ENCODE peak calls at places on chromosome 10, in ten cellular contexts. F is psoas muscle; R is naive thymus-derived CD4-positive, alpha-beta T cell; T is GM12865; B is MM.1S; P is fibroblast of pulmonary artery; E is heart right ventricle; I is spleen; Z is right cardiac atrium; L is PC-3. M is an unnamed sample.

GRCh38 chr10:113073549-113074189 is 123.6 kb downstream of the TCF7L2 start:
- DNase-seq in T (no peak), E (peak; percentile 54), B (no peak), P (peak; percentile 96), R (no peak), F (peak; percentile 83), Z (peak; percentile 87), I (peak; percentile 53), L (peak; percentile 92), M (no peak)

GRCh38 chr10:118062798-118063238 is 16.1 kb upstream of the RAB11FIP2 start:
- DNase-seq in Z (no peak), F (no peak), I (no peak), E (no peak), T (no peak), P (no peak), R (no peak), B (no peak), L (no peak), M (no peak)

GRCh38 chr10:103789771-103790201 is 65.6 kb downstream of the SH3PXD2A start:
- DNase-seq in Z (no peak), F (no peak), P (no peak), E (no peak), B (no peak), R (no peak), I (no peak), T (no peak), L (peak; percentile 50), M (no peak)

GRCh38 chr10:116371737-116372136 is 47.5 kb downstream of the CCDC172 start:
- DNase-seq in R (no peak), E (no peak), Z (no peak), T (no peak), P (no peak), B (no peak), L (no peak), I (no peak), F (no peak), M (no peak)

GRCh38 chr10:72083234-72084093 is 4.9 kb downstream of the SPOCK2 start:
- DNase-seq in I (no peak), F (no peak), L (no peak), R (peak; percentile 69), Z (no peak), B (no peak), P (no peak), E (no peak), T (no peak), M (no peak)

GRCh38 chr10:12707461-12708185 is 293.9 kb downstream of the CCDC3 start:
- DNase-seq in T (peak; percentile 48), E (no peak), I (no peak), P (peak; percentile 92), B (peak; percentile 27), R (no peak), L (peak; percentile 79), F (no peak), Z (peak; percentile 29), M (no peak)

GRCh38 chr10:88865281-88865876 is 13.7 kb upstream of the ANKRD22 start:
- DNase-seq in I (no peak), E (no peak), T (peak; percentile 31), R (no peak), B (no peak), P (peak; percentile 45), Z (no peak), L (peak; percentile 56), F (no peak), M (no peak)

GRCh38 chr10:86340176-86340990 is 26.2 kb downstream of the GRID1 start:
- DNase-seq in B (no peak), T (no peak), Z (no peak), I (peak; percentile 61), P (no peak), F (no peak), L (no peak), E (no peak), R (no peak), M (peak; percentile 31)

GRCh38 chr10:8171008-8171407 is 116.5 kb downstream of the GATA3 start:
- DNase-seq in R (no peak), E (no peak), L (no peak), T (no peak), B (no peak), F (no peak), P (no peak), I (no peak), Z (no peak), M (no peak)

GRCh38 chr10:121002586-121003205 is 151.5 kb downstream of the WDR11 start:
- DNase-seq in F (no peak), Z (no peak), E (no peak), R (no peak), I (no peak), L (peak; percentile 49), B (no peak), T (no peak), P (no peak), M (no peak)

GRCh38 chr10:117138838-117139580 is 939 bp upstream of the VAX1 start:
- DNase-seq in L (peak; percentile 4), I (no peak), P (no peak), B (no peak), E (no peak), F (no peak), T (no peak), R (no peak), Z (no peak), M (no peak)

GRCh38 chr10:4512557-4513286 is 313.3 kb upstream of the AKR1E2 start:
- DNase-seq in I (no peak), B (no peak), P (peak; percentile 88), F (no peak), T (peak; percentile 5), L (peak; percentile 54), R (no peak), E (peak; percentile 40), Z (peak; percentile 49), M (no peak)

GRCh38 chr10:68208424-68209042 is 23.4 kb downstream of the ATOH7 start:
- DNase-seq in E (no peak), T (peak; percentile 56), R (no peak), F (no peak), I (no peak), Z (no peak), P (peak; percentile 79), B (peak; percentile 28), L (peak; percentile 96), M (no peak)

GRCh38 chr10:52526251-52526823 is 212.3 kb downstream of the DKK1 start:
- DNase-seq in F (no peak), Z (no peak), L (peak; percentile 56), B (no peak), E (no peak), R (no peak), T (no peak), I (no peak), P (peak; percentile 20), M (no peak)

GRCh38 chr10:33174674-33175073 is 159.8 kb downstream of the NRP1 start:
- DNase-seq in T (no peak), I (no peak), B (no peak), Z (no peak), E (no peak), L (peak; percentile 65), R (no peak), F (no peak), P (no peak), M (no peak)

GRCh38 chr10:97519342-97519741 is 20.6 kb downstream of the UBTD1 start:
- DNase-seq in R (no peak), B (no peak), I (no peak), F (no peak), Z (no peak), T (no peak), E (no peak), P (peak; percentile 31), L (no peak), M (no peak)

GRCh38 chr10:97517096-97517750 is 18.5 kb downstream of the UBTD1 start:
- DNase-seq in L (no peak), R (no peak), B (no peak), T (no peak), I (peak; percentile 55), Z (no peak), E (no peak), P (no peak), F (no peak), M (no peak)

GRCh38 chr10:97517778-97518561 is 19.2 kb downstream of the UBTD1 start:
- DNase-seq in B (no peak), I (peak; percentile 61), T (no peak), Z (no peak), L (peak; percentile 84), E (no peak), P (no peak), R (no peak), F (no peak), M (peak; percentile 64)

GRCh38 chr10:97520520-97520919 is 21.8 kb downstream of the UBTD1 start:
- DNase-seq in P (no peak), B (no peak), E (no peak), I (peak; percentile 41), R (no peak), L (no peak), Z (no peak), F (no peak), T (no peak), M (peak; percentile 57)

DNA sequence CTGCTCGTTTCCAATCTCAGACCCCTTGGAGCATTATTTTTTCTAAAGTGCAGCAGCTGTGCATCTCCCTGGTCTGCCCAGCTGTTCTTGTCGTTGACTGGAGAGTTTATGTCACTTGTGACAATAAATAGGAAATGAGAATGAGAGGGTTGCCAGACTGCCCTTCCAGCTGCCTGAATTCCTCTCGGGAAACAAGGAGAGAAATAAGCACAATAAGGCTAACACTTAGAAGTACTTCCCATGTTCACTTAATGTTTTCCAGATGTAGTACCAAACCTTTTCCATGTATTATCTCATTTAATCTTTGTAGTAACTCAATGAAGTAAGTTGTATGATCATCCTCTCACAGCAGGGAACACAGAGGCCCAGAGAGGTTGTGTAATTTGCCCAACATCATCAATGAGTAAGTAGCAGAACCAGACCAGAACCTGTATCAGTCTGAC is 19.9 kb downstream of the UBTD1 start:
- DNase-seq in L (no peak), I (no peak), B (no peak), Z (no peak), R (no peak), F (no peak), P (peak; percentile 27), E (no peak), T (no peak), M (no peak)
- H3K4me3 ChIP-seq in L (peak overlapping the region; percentile 42), I (no peak overlapping the region), B (no peak overlapping the region), Z (no peak overlapping the region), R (no peak overlapping the region), F (no peak overlapping the region), P (no peak overlapping the region), E (no peak overlapping the region), T (no peak overlapping the region), M (no peak overlapping the region)

GRCh38 chr10:69327463-69328345 is 49.4 kb downstream of the HK1 start:
- DNase-seq in E (peak; percentile 61), I (peak; percentile 92), B (no peak), R (peak; percentile 35), T (peak; percentile 78), F (peak; percentile 68), Z (peak; percentile 79), P (peak; percentile 78), L (peak; percentile 42), M (peak; percentile 88)
- H3K4me3 ChIP-seq in E (peak overlapping the region; percentile 32), I (no peak overlapping the region), B (no peak overlapping the region), R (peak overlapping the region; percentile 32), T (peak overlapping the region; percentile 54), F (peak overlapping the region; percentile 64), Z (peak overlapping the region; percentile 28), P (peak overlapping the region; percentile 34), L (peak overlapping the region; percentile 11), M (peak overlapping the region; percentile 11)

GRCh38 chr10:100350914-100351485 is 4.0 kb downstream of the SCD start:
- DNase-seq in I (no peak), E (no peak), L (no peak), F (no peak), B (no peak), T (no peak), R (no peak), Z (no peak), P (no peak), M (no peak)
- H3K4me3 ChIP-seq in I (no peak overlapping the region), E (no peak overlapping the region), L (peak overlapping the region; percentile 96), F (no peak overlapping the region), B (no peak overlapping the region), T (no peak overlapping the region), R (no peak overlapping the region), Z (no peak overlapping the region), P (peak overlapping the region; percentile 94), M (peak overlapping the region; percentile 72)

GRCh38 chr10:15200626-15201025 is 32.1 kb upstream of the NMT2 start:
- DNase-seq in T (no peak), Z (no peak), F (no peak), L (peak; percentile 89), I (no peak), R (no peak), P (peak; percentile 85), E (no peak), B (no peak), M (no peak)
- H3K4me3 ChIP-seq in T (no peak overlapping the region), Z (no peak overlapping the region), F (no peak overlapping the region), L (no peak overlapping the region), I (no peak overlapping the region), R (no peak overlapping the region), P (no peak overlapping the region), E (no peak overlapping the region), B (no peak overlapping the region), M (no peak overlapping the region)

M was measured in upper lobe of right lung.